ENCODE peak calls at places on chromosomes 13 and 19, in five cellular contexts. One of them, this sample, is unnamed.
A peak's percentile ranks its signal among the peaks of the same experiment; 100 is the strongest.

GRCh38 chr19:31262673-31263308 is 86.4 kb downstream of the TSHZ3 start:
- DNase-seq in uterus: no peak
- DNase-seq in heart right ventricle: no peak
- DNase-seq in CD8-positive, alpha-beta T cell: no peak
- DNase-seq in H9: peak; percentile 10
- DNase-seq in this sample: no peak

GRCh38 chr19:6737873-6738725 is 719 bp upstream of the GPR108 start:
- DNase-seq in uterus: peak; percentile 99
- DNase-seq in H9: peak; percentile 86
- DNase-seq in heart right ventricle: peak; percentile 87
- DNase-seq in CD8-positive, alpha-beta T cell: peak; percentile 62
- DNase-seq in this sample: peak; percentile 97

GRCh38 chr19:29881386-29881785 is 60.7 kb upstream of the URI1 start:
- DNase-seq in H9: no peak
- DNase-seq in CD8-positive, alpha-beta T cell: no peak
- DNase-seq in heart right ventricle: no peak
- DNase-seq in uterus: no peak
- DNase-seq in this sample: no peak

GRCh38 chr13:103188688-103189326 is 122.6 kb upstream of the SLC10A2 start:
- DNase-seq in uterus: no peak
- DNase-seq in CD8-positive, alpha-beta T cell: no peak
- DNase-seq in H9: no peak
- DNase-seq in heart right ventricle: no peak
- DNase-seq in this sample: peak; percentile 50

GRCh38 chr19:36101550-36102327 is 9.2 kb upstream of the OVOL3 start:
- DNase-seq in heart right ventricle: no peak
- DNase-seq in CD8-positive, alpha-beta T cell: no peak
- DNase-seq in uterus: no peak
- DNase-seq in H9: no peak
- DNase-seq in this sample: no peak

GRCh38 chr13:75425216-75426009 is 56.6 kb downstream of the TBC1D4 start:
- DNase-seq in CD8-positive, alpha-beta T cell: no peak
- DNase-seq in H9: no peak
- DNase-seq in uterus: no peak
- DNase-seq in heart right ventricle: no peak
- DNase-seq in this sample: no peak

GRCh38 chr13:24851546-24851945 is 87.6 kb downstream of the RNF17 start:
- DNase-seq in H9: no peak
- DNase-seq in uterus: no peak
- DNase-seq in heart right ventricle: no peak
- DNase-seq in CD8-positive, alpha-beta T cell: no peak
- DNase-seq in this sample: no peak

GRCh38 chr19:32688315-32688714 is 3.3 kb upstream of the NUDT19 start:
- DNase-seq in uterus: no peak
- DNase-seq in CD8-positive, alpha-beta T cell: no peak
- DNase-seq in heart right ventricle: no peak
- DNase-seq in H9: no peak
- DNase-seq in this sample: no peak

GRCh38 chr13:94967183-94968039 is 255.1 kb upstream of the SOX21 start:
- DNase-seq in uterus: no peak
- DNase-seq in CD8-positive, alpha-beta T cell: no peak
- DNase-seq in heart right ventricle: no peak
- DNase-seq in H9: peak; percentile 62
- DNase-seq in this sample: peak; percentile 39

GRCh38 chr13:99467764-99468163 is 33.5 kb upstream of the TM9SF2 start:
- DNase-seq in heart right ventricle: no peak
- DNase-seq in H9: no peak
- DNase-seq in uterus: no peak
- DNase-seq in CD8-positive, alpha-beta T cell: no peak
- DNase-seq in this sample: no peak

GRCh38 chr13:71320452-71320851 is 546.6 kb downstream of the DACH1 start:
- DNase-seq in heart right ventricle: no peak
- DNase-seq in H9: no peak
- DNase-seq in uterus: no peak
- DNase-seq in CD8-positive, alpha-beta T cell: no peak
- DNase-seq in this sample: peak; percentile 58

GRCh38 chr19:49133621-49134454 is 14.5 kb downstream of the PPFIA3 start:
- DNase-seq in H9: peak; percentile 90
- DNase-seq in CD8-positive, alpha-beta T cell: no peak
- DNase-seq in uterus: peak; percentile 64
- DNase-seq in heart right ventricle: peak; percentile 76
- DNase-seq in this sample: no peak

GRCh38 chr19:56170261-56170660 is 5.5 kb upstream of the GALP start:
- DNase-seq in H9: no peak
- DNase-seq in CD8-positive, alpha-beta T cell: no peak
- DNase-seq in heart right ventricle: no peak
- DNase-seq in uterus: no peak
- DNase-seq in this sample: no peak

GRCh38 chr19:11091343-11092153 is 2.3 kb downstream of the LDLR start:
- DNase-seq in CD8-positive, alpha-beta T cell: peak; percentile 39
- DNase-seq in H9: no peak
- DNase-seq in uterus: peak; percentile 90
- DNase-seq in heart right ventricle: no peak
- DNase-seq in this sample: peak; percentile 74

GRCh38 chr19:275000-275399 is 16.2 kb downstream of the PLPP2 start:
- DNase-seq in H9: no peak
- DNase-seq in CD8-positive, alpha-beta T cell: no peak
- DNase-seq in heart right ventricle: no peak
- DNase-seq in uterus: no peak
- DNase-seq in this sample: no peak

GRCh38 chr19:50870417-50871089 is 2.7 kb upstream of the KLK2 start:
- DNase-seq in heart right ventricle: no peak
- DNase-seq in H9: peak; percentile 71
- DNase-seq in uterus: no peak
- DNase-seq in CD8-positive, alpha-beta T cell: no peak
- DNase-seq in this sample: no peak

GRCh38 chr19:49887037-49887652 is 9.5 kb downstream of the IL4I1 start:
- DNase-seq in heart right ventricle: peak; percentile 20
- DNase-seq in CD8-positive, alpha-beta T cell: no peak
- DNase-seq in uterus: no peak
- DNase-seq in H9: no peak
- DNase-seq in this sample: no peak

GRCh38 chr13:113670541-113670940 is 3.5 kb downstream of the GRK1 start:
- DNase-seq in H9: no peak
- DNase-seq in uterus: peak; percentile 4
- DNase-seq in CD8-positive, alpha-beta T cell: no peak
- DNase-seq in heart right ventricle: no peak
- DNase-seq in this sample: no peak

GRCh38 chr19:56692496-56692895 is 20.9 kb upstream of the ZNF835 start:
- DNase-seq in H9: no peak
- DNase-seq in CD8-positive, alpha-beta T cell: no peak
- DNase-seq in heart right ventricle: no peak
- DNase-seq in uterus: no peak
- DNase-seq in this sample: peak; percentile 37

GRCh38 chr19:55681131-55682087 is 6.4 kb downstream of the EPN1 start:
- DNase-seq in heart right ventricle: no peak
- DNase-seq in uterus: no peak
- DNase-seq in CD8-positive, alpha-beta T cell: no peak
- DNase-seq in H9: no peak
- DNase-seq in this sample: no peak

GRCh38 chr13:91719033-91719432 is 320.6 kb downstream of the GPC5 start:
- DNase-seq in heart right ventricle: peak; percentile 12
- DNase-seq in uterus: no peak
- DNase-seq in H9: no peak
- DNase-seq in CD8-positive, alpha-beta T cell: no peak
- DNase-seq in this sample: no peak

GRCh38 chr19:46499692-46500091 is 4.0 kb upstream of the PNMA8B start:
- DNase-seq in heart right ventricle: no peak
- DNase-seq in H9: no peak
- DNase-seq in CD8-positive, alpha-beta T cell: no peak
- DNase-seq in uterus: no peak
- DNase-seq in this sample: no peak

GRCh38 chr13:90091611-90092010 is 1255.9 kb upstream of the MIR17HG start:
- DNase-seq in heart right ventricle: no peak
- DNase-seq in CD8-positive, alpha-beta T cell: no peak
- DNase-seq in uterus: no peak
- DNase-seq in H9: no peak
- DNase-seq in this sample: no peak

GRCh38 chr13:106533940-106534843 is 1.3 kb downstream of the EFNB2 start:
- DNase-seq in heart right ventricle: peak; percentile 53
- DNase-seq in CD8-positive, alpha-beta T cell: no peak
- DNase-seq in uterus: peak; percentile 38
- DNase-seq in H9: no peak
- DNase-seq in this sample: no peak

GRCh38 chr13:66014757-66015156 is 1215.4 kb downstream of the PCDH9 start:
- DNase-seq in CD8-positive, alpha-beta T cell: no peak
- DNase-seq in H9: no peak
- DNase-seq in heart right ventricle: no peak
- DNase-seq in uterus: no peak
- DNase-seq in this sample: no peak

GRCh38 chr13:42279986-42280385 is 8.0 kb downstream of the AKAP11 start:
- DNase-seq in uterus: no peak
- DNase-seq in CD8-positive, alpha-beta T cell: no peak
- DNase-seq in heart right ventricle: no peak
- DNase-seq in H9: no peak
- DNase-seq in this sample: no peak

GRCh38 chr13:33761744-33762143 is 56.2 kb upstream of the RFC3 start:
- DNase-seq in uterus: no peak
- DNase-seq in heart right ventricle: no peak
- DNase-seq in H9: peak; percentile 30
- DNase-seq in CD8-positive, alpha-beta T cell: no peak
- DNase-seq in this sample: peak; percentile 36

DNA sequence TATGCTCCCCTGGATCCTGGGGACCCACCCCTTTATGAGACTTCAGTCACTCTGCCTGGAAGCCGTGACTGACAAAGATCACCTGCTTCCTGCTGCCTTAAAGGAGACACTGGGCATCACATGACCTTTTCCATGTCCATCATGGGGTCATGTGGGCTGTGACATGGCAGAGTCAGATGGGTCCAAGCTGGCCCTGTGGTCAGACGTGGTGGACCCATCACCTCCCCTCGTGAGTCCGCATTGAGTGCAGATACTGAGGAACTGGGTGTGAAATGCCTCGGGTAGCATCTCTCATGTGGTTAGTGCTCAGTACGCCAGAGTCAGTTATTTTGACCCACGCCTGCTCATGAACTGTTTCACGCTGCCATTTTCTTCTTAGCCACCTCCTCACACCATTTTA is 27.1 kb downstream of the NKPD1 start:
- DNase-seq in uterus: no peak
- DNase-seq in heart right ventricle: no peak
- DNase-seq in H9: no peak
- DNase-seq in CD8-positive, alpha-beta T cell: no peak
- DNase-seq in this sample: no peak
- TF ChIP-seq CTCF in uterus: no peak
- TF ChIP-seq CTCF in heart right ventricle: no peak
- TF ChIP-seq CTCF in H9: no peak
- TF ChIP-seq CTCF in CD8-positive, alpha-beta T cell: no peak
- TF ChIP-seq CTCF in this sample: no peak

GRCh38 chr13:28329395-28330158 is 165.4 kb downstream of the FLT1 start:
- DNase-seq in H9: no peak
- DNase-seq in uterus: peak; percentile 24
- DNase-seq in CD8-positive, alpha-beta T cell: no peak
- DNase-seq in heart right ventricle: no peak
- DNase-seq in this sample: no peak

GRCh38 chr13:28325022-28325421 is 169.9 kb downstream of the FLT1 start:
- DNase-seq in CD8-positive, alpha-beta T cell: no peak
- DNase-seq in H9: no peak
- DNase-seq in heart right ventricle: no peak
- DNase-seq in uterus: no peak
- DNase-seq in this sample: no peak

GRCh38 chr13:28327761-28328607 is 166.9 kb downstream of the FLT1 start:
- DNase-seq in CD8-positive, alpha-beta T cell: no peak
- DNase-seq in heart right ventricle: no peak
- DNase-seq in uterus: no peak
- DNase-seq in H9: no peak
- DNase-seq in this sample: no peak

GRCh38 chr13:28324181-28324789 is 170.6 kb downstream of the FLT1 start:
- DNase-seq in heart right ventricle: no peak
- DNase-seq in CD8-positive, alpha-beta T cell: peak; percentile 15
- DNase-seq in H9: peak; percentile 79
- DNase-seq in uterus: peak; percentile 50
- DNase-seq in this sample: peak; percentile 81

DNA sequence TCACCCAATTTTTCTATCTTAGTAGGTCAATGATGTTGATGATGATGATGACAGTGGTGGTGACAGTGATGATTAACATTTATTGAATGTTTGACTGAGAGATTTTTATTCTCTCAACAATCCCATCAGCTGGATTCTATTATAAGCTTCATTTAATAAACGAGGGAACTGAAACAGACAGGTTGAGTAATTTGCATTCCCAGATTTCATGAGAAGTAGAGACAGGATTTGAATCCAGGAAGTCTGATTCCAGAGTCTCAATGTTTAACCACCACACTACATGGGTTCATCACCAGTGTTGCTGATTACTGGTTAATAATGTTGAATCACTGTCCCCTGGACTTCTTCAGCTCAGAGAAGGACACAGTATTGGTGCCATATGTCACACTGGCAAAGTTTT is 168.8 kb downstream of the FLT1 start:
- DNase-seq in H9: no peak
- DNase-seq in uterus: no peak
- DNase-seq in heart right ventricle: no peak
- DNase-seq in CD8-positive, alpha-beta T cell: no peak
- DNase-seq in this sample: no peak
- H3K4me1 ChIP-seq in H9: no peaks in the 10 kb centered on the region
- H3K4me1 ChIP-seq in uterus: no peaks in the 10 kb centered on the region
- H3K4me1 ChIP-seq in heart right ventricle: peaks cover 6% of the 10 kb centered on the region
- H3K4me1 ChIP-seq in CD8-positive, alpha-beta T cell: no peaks in the 10 kb centered on the region
- H3K4me1 ChIP-seq in this sample: peaks cover 12% of the 10 kb centered on the region

GRCh38 chr13:50891206-50891605 is 18.4 kb upstream of the RNASEH2B start:
- DNase-seq in H9: no peak
- DNase-seq in heart right ventricle: no peak
- DNase-seq in CD8-positive, alpha-beta T cell: no peak
- DNase-seq in uterus: no peak
- DNase-seq in this sample: no peak
- H3K27ac ChIP-seq in H9: no peak overlapping the region
- H3K27ac ChIP-seq in heart right ventricle: no peak overlapping the region
- H3K27ac ChIP-seq in CD8-positive, alpha-beta T cell: no peak overlapping the region
- H3K27ac ChIP-seq in uterus: no peak overlapping the region
- H3K27ac ChIP-seq in this sample: no peak overlapping the region

DNA sequence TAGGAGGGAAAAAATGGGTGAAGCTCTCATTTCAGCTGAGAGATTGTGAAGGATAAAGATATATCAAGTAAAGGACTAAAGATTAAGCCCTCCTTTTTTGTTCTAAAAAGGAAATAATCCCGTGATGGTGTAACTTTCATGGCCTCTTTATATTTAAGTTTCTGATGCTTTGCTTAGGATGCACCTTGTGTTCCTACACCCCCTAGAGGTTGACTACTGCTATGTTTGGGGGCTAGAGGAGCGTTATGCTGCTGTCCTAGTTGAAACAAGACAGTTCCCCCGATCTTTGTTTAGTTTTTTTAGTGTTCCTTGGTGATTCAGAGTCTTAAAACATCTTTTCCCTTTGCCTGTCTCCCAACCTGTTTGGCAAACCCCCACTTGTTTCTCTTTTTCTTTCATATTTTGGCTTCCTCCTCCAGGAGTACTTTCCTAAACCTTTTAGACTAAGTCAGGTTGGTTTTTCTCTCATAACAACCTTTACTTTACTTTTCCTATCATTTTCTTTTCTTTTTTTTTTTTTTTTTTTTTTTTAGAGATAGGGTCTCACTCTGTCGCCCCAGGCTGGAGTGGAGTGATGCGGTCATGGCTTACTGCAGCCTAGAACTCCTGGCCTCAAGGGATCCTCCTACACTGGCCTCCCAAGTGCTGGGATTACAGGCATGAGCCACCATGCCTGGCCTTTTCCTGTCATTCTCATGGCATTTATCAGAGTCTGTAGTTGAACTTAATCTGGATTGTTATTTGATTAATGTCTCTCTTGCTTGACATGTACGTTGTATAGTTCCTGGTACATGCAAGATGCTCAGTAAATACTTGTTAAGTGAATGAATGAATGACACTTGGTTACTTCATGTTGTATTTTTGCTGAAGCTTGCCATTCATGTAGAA is 2.8 kb downstream of the UBA2 start:
- DNase-seq in CD8-positive, alpha-beta T cell: peak; percentile 15
- DNase-seq in heart right ventricle: no peak
- DNase-seq in uterus: no peak
- DNase-seq in H9: no peak
- DNase-seq in this sample: peak; percentile 73
- TF ChIP-seq CTCF in CD8-positive, alpha-beta T cell: peak; percentile 69
- TF ChIP-seq CTCF in heart right ventricle: peak; percentile 75
- TF ChIP-seq CTCF in uterus: peak; percentile 38
- TF ChIP-seq CTCF in H9: peak; percentile 76
- TF ChIP-seq CTCF in this sample: peak; percentile 76